ENCODE peak calls at places on chromosomes 2 and 18, in five cellular contexts. A, C, Y, N and F are unnamed samples.

GRCh38 chr2:27280826-27281225 is 1.4 kb upstream of the TRIM54 start:
- DNase-seq in Y (no peak), A (no peak), C (no peak), N (no peak), F (no peak)

GRCh38 chr18:48751727-48752468 is 198.9 kb downstream of the SMAD7 start:
- DNase-seq in C (peak), A (no peak), N (no peak), Y (no peak), F (no peak)

GRCh38 chr18:53687002-53687401 is 537.5 kb downstream of the MBD2 start:
- DNase-seq in N (no peak), A (no peak), C (no peak), Y (no peak), F (no peak)

GRCh38 chr18:43125471-43125870 is 10.0 kb upstream of the RIT2 start:
- DNase-seq in N (no peak), A (no peak), C (no peak), Y (no peak), F (no peak)

GRCh38 chr2:223820549-223820948 is 16.8 kb downstream of the AP1S3 start:
- DNase-seq in A (no peak), Y (no peak), N (no peak), C (no peak), F (no peak)

GRCh38 chr2:119782308-119783027 is 22.7 kb downstream of the PTPN4 start:
- DNase-seq in Y (no peak), N (no peak), C (no peak), A (no peak), F (no peak)

GRCh38 chr2:78532762-78533399 is 492.6 kb upstream of the REG3G start:
- DNase-seq in C (no peak), Y (no peak), N (no peak), A (no peak), F (no peak)

GRCh38 chr2:62150597-62151305 is 45.2 kb upstream of the B3GNT2 start:
- DNase-seq in A (no peak), C (no peak), N (no peak), Y (peak), F (no peak)

GRCh38 chr2:217974389-217975005 is 28.3 kb downstream of the TNS1 start:
- DNase-seq in C (no peak), Y (no peak), A (no peak), N (no peak), F (no peak)

GRCh38 chr2:11596801-11597200 is 63.0 kb downstream of the GREB1 start:
- DNase-seq in Y (no peak), N (no peak), C (no peak), A (no peak), F (no peak)

GRCh38 chr2:146129231-146129630 is 1609.3 kb upstream of the ZEB2 start:
- DNase-seq in C (no peak), Y (no peak), A (no peak), N (no peak), F (no peak)

GRCh38 chr2:237744613-237745249 is 53.8 kb upstream of the RBM44 start:
- DNase-seq in Y (peak), N (peak), C (peak), A (no peak), F (peak)

GRCh38 chr18:56451188-56451587 is 187.2 kb downstream of the TXNL1 start:
- DNase-seq in A (no peak), Y (no peak), N (no peak), C (no peak), F (no peak)

GRCh38 chr2:24228470-24228869 is 53.6 kb downstream of the FAM228A start:
- DNase-seq in N (no peak), A (no peak), Y (no peak), C (no peak), F (no peak)
- TF ChIP-seq CTCF in N (peak), A (no peak), Y (peak), C (peak), F (no peak)

GRCh38 chr2:216059233-216059834 is 22.3 kb downstream of the PECR start:
- DNase-seq in Y (peak), A (no peak), C (no peak), N (no peak), F (no peak)

GRCh38 chr2:216066255-216066654 is 15.4 kb downstream of the PECR start:
- DNase-seq in Y (no peak), N (no peak), A (no peak), C (no peak), F (no peak)

GRCh38 chr2:216064684-216065083 is 16.9 kb downstream of the PECR start:
- DNase-seq in Y (no peak), A (no peak), N (no peak), C (no peak), F (no peak)

GRCh38 chr2:216069028-216069427 is 12.6 kb downstream of the PECR start:
- DNase-seq in C (no peak), Y (no peak), A (no peak), N (no peak), F (no peak)

GRCh38 chr2:216064014-216064630 is 17.5 kb downstream of the PECR start:
- DNase-seq in Y (no peak), N (no peak), C (no peak), A (no peak), F (no peak)
- TF ChIP-seq CTCF in Y (no peak), N (no peak), C (no peak), A (no peak), F (no peak)

GRCh38 chr18:37368110-37368812 is 197.3 kb downstream of the CELF4 start:
- DNase-seq in C (no peak), Y (no peak), N (no peak), A (no peak), F (no peak)
- TF ChIP-seq CTCF in C (no peak), Y (no peak), N (no peak), A (no peak), F (no peak)

GRCh38 chr2:10162586-10163497 is 40.3 kb downstream of the RRM2 start:
- DNase-seq in C (no peak), Y (no peak), N (no peak), A (no peak), F (peak)
- TF ChIP-seq CTCF in C (no peak), Y (no peak), N (no peak), A (peak), F (no peak)

DNA sequence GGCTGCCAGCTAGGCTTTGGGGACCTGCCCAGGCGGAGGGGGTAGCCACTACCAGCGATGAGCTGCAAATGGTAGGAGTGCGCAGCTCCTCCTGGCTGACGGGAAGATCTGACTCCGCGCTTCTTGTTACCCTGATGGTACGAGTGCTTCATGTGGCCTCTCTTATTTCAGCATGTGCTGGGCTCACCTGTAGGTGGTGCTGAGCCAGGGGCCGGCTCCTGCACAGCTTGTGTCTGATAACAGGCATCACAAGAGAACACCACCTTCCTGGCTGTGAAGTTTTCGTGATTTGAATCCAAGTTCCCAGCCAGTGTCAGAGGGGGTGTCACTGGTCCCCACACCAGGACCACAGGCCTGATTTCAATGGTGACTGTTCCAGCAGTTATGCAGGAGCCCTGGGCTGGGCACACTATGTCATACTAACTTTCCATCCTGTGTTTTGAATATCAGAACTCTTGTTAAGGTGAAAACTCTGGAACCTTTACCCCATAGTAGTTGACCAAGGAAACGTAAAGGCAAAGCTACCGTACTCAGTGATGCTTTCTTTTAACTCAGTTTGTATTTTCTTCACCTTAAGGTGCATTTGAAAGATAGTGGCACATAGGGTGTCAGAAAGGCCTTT is 28.0 kb downstream of the APCDD1 start:
- DNase-seq in A (no peak), Y (peak), N (no peak), C (no peak), F (no peak)
- TF ChIP-seq CTCF in A (no peak), Y (peak), N (no peak), C (no peak), F (no peak)

DNA sequence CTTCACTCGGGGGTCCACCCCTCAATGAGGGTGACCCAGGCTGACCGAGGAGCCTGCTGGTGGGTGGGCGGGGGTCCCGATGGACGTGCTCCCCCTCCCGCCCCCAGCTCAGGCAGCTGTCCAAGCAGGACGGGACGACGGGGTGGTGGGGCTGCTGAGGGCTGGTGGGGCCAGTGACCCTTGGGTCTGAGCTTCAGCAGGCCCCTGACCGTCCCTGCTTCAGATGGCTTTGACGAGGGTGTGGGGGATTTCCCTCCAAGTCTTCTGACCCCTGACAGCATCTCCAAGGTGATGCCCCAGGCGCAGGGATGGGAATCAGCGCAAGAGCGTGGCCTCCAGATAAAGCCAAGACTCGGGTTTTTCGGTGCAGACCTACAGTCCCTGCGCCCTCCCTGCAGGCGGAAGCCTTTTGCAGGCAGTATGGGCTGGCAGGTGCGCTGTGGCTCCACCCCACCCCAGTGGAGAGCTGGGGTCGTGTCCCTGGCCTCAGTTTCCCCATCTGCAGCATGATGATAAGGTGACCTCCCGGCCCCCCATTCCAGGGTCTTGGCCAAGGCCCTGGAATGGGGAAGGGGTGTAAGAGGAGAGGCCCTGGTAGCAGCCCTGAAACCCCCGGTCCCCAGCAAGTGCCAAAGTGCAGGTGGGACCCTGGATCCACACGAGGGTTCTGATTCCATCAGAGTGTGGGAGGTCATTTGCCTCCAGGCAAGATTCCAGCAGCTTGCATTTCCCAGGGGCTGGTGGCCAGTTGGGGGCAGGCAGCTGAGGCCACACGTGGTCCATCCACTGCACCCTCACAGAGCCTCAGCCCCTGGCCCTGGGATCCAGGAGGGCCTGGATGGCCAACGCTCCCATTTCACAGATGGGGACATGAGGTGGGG is 8.7 kb downstream of the CROCC2 start:
- DNase-seq in C (peak), A (no peak), Y (no peak), N (no peak), F (peak)
- TF ChIP-seq CTCF in C (no peak), A (no peak), Y (no peak), N (no peak), F (peak)

GRCh38 chr2:186883666-186884065 is 34.7 kb upstream of the ZSWIM2 start:
- DNase-seq in N (no peak), Y (no peak), A (no peak), C (no peak), F (no peak)

GRCh38 chr2:186879312-186879711 is 30.3 kb upstream of the ZSWIM2 start:
- DNase-seq in N (no peak), A (no peak), C (no peak), Y (no peak), F (no peak)

GRCh38 chr2:186881644-186882043 is 32.7 kb upstream of the ZSWIM2 start:
- DNase-seq in N (no peak), Y (no peak), C (no peak), A (no peak), F (no peak)

GRCh38 chr2:186884585-186884984 is 35.6 kb upstream of the ZSWIM2 start:
- DNase-seq in N (no peak), Y (no peak), C (no peak), A (no peak), F (no peak)

GRCh38 chr2:186882511-186883071 is 33.6 kb upstream of the ZSWIM2 start:
- DNase-seq in A (no peak), N (no peak), C (no peak), Y (no peak), F (no peak)
- TF ChIP-seq CTCF in A (no peak), N (no peak), C (no peak), Y (no peak), F (no peak)

DNA sequence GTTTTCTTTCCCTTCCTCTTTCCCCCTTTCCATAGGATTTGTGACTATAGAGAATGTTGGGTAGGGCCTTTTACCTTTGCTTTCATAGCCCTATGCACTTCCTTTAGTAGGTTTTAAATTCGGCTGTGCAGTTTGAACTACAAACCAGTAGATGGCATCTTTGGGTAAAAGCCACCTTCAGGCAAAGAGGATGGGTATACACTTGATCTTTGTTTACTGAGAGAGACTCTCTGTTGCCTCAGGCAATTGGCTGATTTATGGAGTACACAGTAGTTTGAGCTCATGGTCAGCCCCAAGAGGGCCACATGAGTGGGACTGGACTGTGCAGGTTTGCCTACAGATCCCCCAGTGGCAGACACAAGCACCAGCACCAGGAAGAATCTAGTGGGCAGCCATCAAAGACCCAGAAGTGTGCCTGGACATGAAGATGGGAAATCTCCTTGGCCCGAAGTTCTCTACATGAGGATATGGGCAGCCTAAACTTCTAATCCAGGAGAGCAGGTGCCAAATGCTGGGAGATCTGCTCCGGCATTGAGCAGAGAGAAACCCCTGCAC is 1304.3 kb upstream of the DDX18 start:
- DNase-seq in Y (peak), A (no peak), N (no peak), C (no peak), F (no peak)
- TF ChIP-seq CTCF in Y (peak), A (no peak), N (peak), C (no peak), F (peak)

GRCh38 chr18:79900610-79901570 is 50.6 kb downstream of the SLC66A2 start:
- DNase-seq in A (no peak), N (no peak), C (peak), Y (no peak), F (no peak)
- TF ChIP-seq CTCF in A (no peak), N (no peak), C (no peak), Y (no peak), F (no peak)

DNA sequence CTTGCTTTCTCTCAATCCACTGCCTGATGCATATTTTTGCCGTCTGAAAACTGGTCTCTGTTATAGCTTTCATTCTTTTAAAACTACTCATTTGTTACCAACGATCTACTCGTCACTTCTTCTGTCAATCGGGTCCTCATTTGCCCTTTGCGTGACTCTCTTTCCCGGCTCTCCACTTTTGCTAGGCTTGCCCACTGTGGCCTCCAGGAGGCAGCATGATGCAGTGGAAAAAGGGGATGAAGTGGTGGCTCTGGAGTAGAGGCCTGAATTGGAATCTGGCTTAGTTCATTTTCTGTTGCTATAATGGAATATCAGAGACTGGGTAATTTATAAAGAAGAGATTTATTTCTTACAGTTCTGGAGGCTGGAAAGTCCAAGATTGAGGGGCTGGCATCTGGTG is 15.2 kb downstream of the GDF7 start:
- DNase-seq in Y (no peak), C (no peak), N (no peak), A (no peak), F (peak)
- TF ChIP-seq CTCF in Y (peak), C (peak), N (peak), A (peak), F (peak)